ENCODE peak calls at places on chromosomes 7 and 10, in five cellular contexts. V, T, G, M and L are unnamed samples.

GRCh38 chr7:137146552-137146961 is 197.0 kb downstream of the PTN start:
- DNase-seq in V (no peak), T (no peak), M (no peak), G (peak; percentile 41), L (no peak)

GRCh38 chr10:71650397-71650796 is 69.2 kb downstream of the C10orf105 start:
- DNase-seq in V (no peak), M (no peak), G (no peak), T (no peak), L (no peak)

GRCh38 chr7:115249080-115249479 is 327.2 kb downstream of the MDFIC start:
- DNase-seq in G (peak; percentile 11), M (no peak), T (no peak), V (no peak), L (no peak)

GRCh38 chr7:159147687-159148086 is 3.0 kb upstream of the VIPR2 start:
- DNase-seq in M (no peak), T (no peak), G (no peak), V (no peak), L (no peak)

GRCh38 chr7:923108-924041 is 31.1 kb downstream of the ADAP1 start:
- DNase-seq in T (no peak), G (peak; percentile 48), V (peak; percentile 31), M (peak; percentile 74), L (peak; percentile 79)

GRCh38 chr7:158759749-158760444 is 55.3 kb upstream of the NCAPG2 start:
- DNase-seq in V (no peak), M (no peak), T (no peak), G (no peak), L (no peak)

GRCh38 chr10:30510184-30510931 is 76.4 kb downstream of the MAP3K8 start:
- DNase-seq in G (peak; percentile 70), M (no peak), T (no peak), V (no peak), L (no peak)

GRCh38 chr7:158563911-158564647 is 23.5 kb downstream of the PTPRN2 start:
- DNase-seq in M (no peak), T (no peak), G (no peak), V (no peak), L (no peak)

GRCh38 chr7:158110661-158111555 is 476.7 kb downstream of the PTPRN2 start:
- DNase-seq in M (no peak), T (no peak), V (no peak), G (no peak), L (no peak)

GRCh38 chr10:119203006-119203405 is 4.4 kb upstream of the GRK5 start:
- DNase-seq in M (no peak), G (peak; percentile 27), T (no peak), V (no peak), L (no peak)

GRCh38 chr10:60781678-60782077 is 3.4 kb downstream of the CDK1 start:
- DNase-seq in G (no peak), T (no peak), M (no peak), V (no peak), L (no peak)

GRCh38 chr7:33965116-33965827 is 59.9 kb downstream of the BMPER start:
- DNase-seq in V (no peak), T (no peak), M (no peak), G (peak; percentile 89), L (no peak)

GRCh38 chr7:71132521-71133231 is 732 bp downstream of the GALNT17 start:
- DNase-seq in V (no peak), M (no peak), G (peak; percentile 3), T (no peak), L (peak; percentile 44)

GRCh38 chr10:51291961-51292360 is 217.7 kb downstream of the PRKG1 start:
- DNase-seq in G (no peak), M (no peak), T (no peak), V (no peak), L (no peak)

GRCh38 chr10:3424102-3424803 is 251.7 kb upstream of the PITRM1 start:
- DNase-seq in G (peak; percentile 79), M (peak; percentile 71), V (no peak), T (peak; percentile 28), L (peak; percentile 25)

GRCh38 chr10:119253433-119254174 is 46.2 kb downstream of the GRK5 start:
- DNase-seq in T (peak; percentile 97), M (peak; percentile 67), G (peak; percentile 95), V (peak; percentile 77), L (peak; percentile 19)

GRCh38 chr10:50992972-50993766 is 81.1 kb upstream of the PRKG1 start:
- DNase-seq in G (peak; percentile 90), V (no peak), M (peak; percentile 29), T (no peak), L (peak; percentile 51)

GRCh38 chr10:44914891-44915290 is 3.8 kb downstream of the TMEM72 start:
- DNase-seq in V (no peak), M (no peak), G (no peak), T (no peak), L (no peak)

GRCh38 chr7:106114735-106115383 is 2.7 kb upstream of the SYPL1 start:
- DNase-seq in V (no peak), G (no peak), M (no peak), T (no peak), L (no peak)

GRCh38 chr10:68212721-68213352 is 19.1 kb downstream of the ATOH7 start:
- DNase-seq in V (no peak), T (no peak), M (no peak), G (peak; percentile 69), L (no peak)

GRCh38 chr10:132811891-132812481 is 26.0 kb upstream of the NKX6-2 start:
- DNase-seq in T (no peak), V (no peak), G (no peak), M (no peak), L (no peak)

GRCh38 chr10:43310872-43311271 is 44.0 kb upstream of the RASGEF1A start:
- DNase-seq in V (no peak), G (no peak), M (no peak), T (no peak), L (no peak)

GRCh38 chr7:44287488-44288380 is 37.7 kb downstream of the CAMK2B start:
- DNase-seq in T (no peak), V (peak; percentile 6), G (no peak), M (no peak), L (peak; percentile 7)

GRCh38 chr10:122655524-122656307 is 43.9 kb downstream of the C10orf120 start:
- DNase-seq in M (no peak), V (no peak), T (no peak), G (no peak), L (no peak)

GRCh38 chr7:112286294-112287086 is 80.0 kb downstream of the ZNF277 start:
- DNase-seq in M (no peak), G (peak; percentile 8), T (no peak), V (no peak), L (no peak)

GRCh38 chr10:34454590-34455289 is 360.4 kb downstream of the PARD3 start:
- DNase-seq in G (peak; percentile 73), T (no peak), V (no peak), M (no peak), L (no peak)

GRCh38 chr10:101354584-101355070 is 662 bp downstream of the BTRC start:
- DNase-seq in M (no peak), T (no peak), G (no peak), V (no peak), L (no peak)

DNA sequence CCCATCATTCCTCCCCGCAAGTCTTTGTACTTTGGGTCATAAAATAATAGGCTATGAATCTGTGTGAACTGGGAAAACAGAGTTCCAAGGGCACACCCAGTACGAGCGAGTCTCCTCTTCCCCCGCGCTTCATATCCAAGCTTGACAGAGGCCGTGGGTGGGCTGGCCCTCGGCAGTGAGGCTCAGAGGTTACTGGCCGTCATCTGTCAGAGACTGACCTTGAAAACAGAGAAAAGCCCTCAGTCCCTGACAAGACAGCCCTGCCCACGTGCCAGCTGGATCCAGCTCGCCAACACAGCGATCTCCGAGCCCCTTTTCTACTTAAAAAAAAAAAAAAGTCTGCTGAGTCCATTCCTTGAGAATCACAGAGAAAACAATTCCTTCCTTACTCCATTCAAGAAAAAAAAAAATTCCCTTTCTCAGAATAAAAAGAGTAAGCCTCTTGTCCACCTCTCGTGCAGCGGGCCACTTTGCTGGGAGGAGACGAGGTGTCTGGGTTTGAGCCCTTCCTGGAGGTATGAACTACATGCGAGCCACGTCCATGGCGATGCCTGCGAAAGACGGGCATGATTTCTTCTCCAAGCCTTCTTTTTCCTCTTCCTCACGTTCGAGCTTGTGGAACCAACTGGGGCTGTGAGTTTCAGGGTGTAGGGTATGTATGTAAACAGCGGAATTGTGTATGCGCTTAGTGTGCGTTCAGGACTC is 755 bp upstream of the BICC1 start:
- DNase-seq in T (no peak), G (peak; percentile 44), M (peak; percentile 40), V (peak; percentile 23), L (peak; percentile 19)
- H3K4me3 ChIP-seq in T (no peak overlapping the region), G (peak overlapping the region; percentile 94), M (peak overlapping the region; percentile 27), V (peak overlapping the region; percentile 30), L (no peak overlapping the region)

GRCh38 chr10:102505462-102506115 is 1.8 kb downstream of the SUFU start:
- DNase-seq in T (no peak), G (no peak), V (no peak), M (no peak), L (no peak)
- H3K4me3 ChIP-seq in T (no peak overlapping the region), G (no peak overlapping the region), V (no peak overlapping the region), M (no peak overlapping the region), L (no peak overlapping the region)

GRCh38 chr7:134458341-134458805 is 527 bp downstream of the AKR1B1 start:
- DNase-seq in M (peak; percentile 46), T (no peak), G (no peak), V (no peak), L (peak; percentile 51)

GRCh38 chr7:134460000-134460399 is 1.1 kb upstream of the AKR1B1 start:
- DNase-seq in V (no peak), G (no peak), M (no peak), T (no peak), L (no peak)

GRCh38 chr7:134457166-134457565 is 1.7 kb downstream of the AKR1B1 start:
- DNase-seq in M (no peak), G (peak; percentile 55), T (no peak), V (no peak), L (no peak)

GRCh38 chr7:134461921-134462320 is 3.0 kb upstream of the AKR1B1 start:
- DNase-seq in M (no peak), V (no peak), G (no peak), T (no peak), L (no peak)

GRCh38 chr7:134458806-134459698 is at the start of gene AKR1B1:
- DNase-seq in G (peak; percentile 96), V (peak; percentile 79), M (peak; percentile 92), T (peak; percentile 54), L (peak; percentile 82)
- H3K4me3 ChIP-seq in G (peak within 1 kb of the TSS; percentile 88), V (peak within 1 kb of the TSS; percentile 87), M (peak within 1 kb of the TSS; percentile 96), T (peak within 1 kb of the TSS; percentile 58), L (peak within 1 kb of the TSS; percentile 52)

DNA sequence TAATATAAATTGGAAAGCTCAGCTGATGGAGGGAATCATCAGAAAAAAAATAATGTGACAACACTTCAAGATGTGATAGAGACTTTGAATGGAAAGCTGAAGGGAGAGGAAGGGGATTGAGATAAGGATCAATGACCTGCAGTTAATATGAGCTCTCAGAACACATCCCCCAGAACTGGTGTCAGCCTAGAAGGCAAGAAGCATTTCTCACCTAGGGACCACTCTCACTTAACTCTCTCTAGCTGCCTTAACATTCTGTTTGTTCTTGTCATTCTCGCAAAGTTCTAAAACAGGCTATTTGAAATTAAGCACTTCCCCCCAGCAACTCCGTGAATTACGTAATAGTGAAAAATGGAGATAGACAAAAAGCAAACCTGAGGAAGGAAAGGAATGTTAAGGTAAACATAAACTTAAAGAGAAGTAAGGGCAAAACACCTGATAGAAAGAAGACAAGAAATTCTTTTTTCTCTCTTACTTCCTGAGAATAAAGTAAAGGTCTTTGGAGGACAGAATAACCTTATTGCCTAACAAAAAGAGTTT is 1.2 kb upstream of the MPP7 start:
- DNase-seq in G (no peak), M (no peak), V (no peak), T (no peak), L (no peak)
- H3K4me3 ChIP-seq in G (peak overlapping the region; percentile 65), M (no peak overlapping the region), V (no peak overlapping the region), T (no peak overlapping the region), L (no peak overlapping the region)

GRCh38 chr7:76272872-76273271 is 29.6 kb upstream of the HSPB1 start:
- DNase-seq in G (no peak), M (no peak), V (no peak), T (no peak), L (no peak)
- H3K4me3 ChIP-seq in G (no peak overlapping the region), M (no peak overlapping the region), V (no peak overlapping the region), T (no peak overlapping the region), L (no peak overlapping the region)